ENCODE peak calls at places on chromosome 16, in four cellular contexts. S, E, C and U are unnamed samples.

GRCh38 chr16:53726625-53727024 is 22.7 kb downstream of the FTO start:
- DNase-seq in S (no peak), C (no peak), E (no peak), U (peak; percentile 79)

GRCh38 chr16:76278086-76278485 is 885 bp downstream of the CNTNAP4 start:
- DNase-seq in E (no peak), C (no peak), S (no peak), U (peak; percentile 8)

GRCh38 chr16:75216127-75216526 is 2.7 kb upstream of the CTRB1 start:
- DNase-seq in C (no peak), E (no peak), S (no peak), U (no peak)

GRCh38 chr16:6573577-6573976 is 759.1 kb upstream of the RBFOX1 start:
- DNase-seq in E (peak; percentile 71), C (no peak), S (no peak), U (peak; percentile 81)

GRCh38 chr16:75060708-75061107 is 55.9 kb downstream of the LDHD start:
- DNase-seq in S (no peak), E (no peak), C (no peak), U (no peak)

GRCh38 chr16:86639354-86639753 is 61.0 kb downstream of the FOXL1 start:
- DNase-seq in C (no peak), E (no peak), S (no peak), U (no peak)

GRCh38 chr16:89335803-89336485 is 118.4 kb downstream of the ZNF778 start:
- DNase-seq in C (no peak), E (no peak), S (peak; percentile 32), U (no peak)

GRCh38 chr16:59192551-59193199 is 458.6 kb upstream of the GOT2 start:
- DNase-seq in S (no peak), E (no peak), C (peak; percentile 13), U (peak; percentile 55)

GRCh38 chr16:88886915-88887521 is 20.6 kb upstream of the PABPN1L start:
- DNase-seq in C (no peak), E (no peak), S (peak; percentile 85), U (peak; percentile 64)

GRCh38 chr16:9151597-9151996 is 60.2 kb downstream of the HAPSTR1 start:
- DNase-seq in C (no peak), E (no peak), S (no peak), U (no peak)

GRCh38 chr16:84054271-84054670 is 11.7 kb upstream of the SLC38A8 start:
- DNase-seq in C (no peak), E (no peak), S (no peak), U (no peak)

GRCh38 chr16:4379001-4379688 is 7.5 kb downstream of the VASN start:
- DNase-seq in E (no peak), C (no peak), S (no peak), U (peak; percentile 55)

GRCh38 chr16:48511071-48511540 is 98.9 kb downstream of the N4BP1 start:
- DNase-seq in S (no peak), E (no peak), C (no peak), U (no peak)

GRCh38 chr16:63904930-63905329 is 1216.9 kb downstream of the CDH11 start:
- DNase-seq in E (no peak), C (no peak), S (no peak), U (no peak)

GRCh38 chr16:9134739-9135138 is 43.3 kb downstream of the HAPSTR1 start:
- DNase-seq in S (no peak), C (peak; percentile 50), E (peak; percentile 8), U (peak; percentile 76)

GRCh38 chr16:86799367-86799766 is 221.0 kb downstream of the FOXL1 start:
- DNase-seq in E (no peak), C (no peak), S (no peak), U (no peak)

GRCh38 chr16:8874388-8874787 is 5.6 kb upstream of the CARHSP1 start:
- DNase-seq in E (no peak), C (no peak), S (no peak), U (no peak)

GRCh38 chr16:34803683-34804416 is 1344.4 kb downstream of the TP53TG3F start:
- DNase-seq in E (no peak), S (no peak), C (no peak), U (no peak)

GRCh38 chr16:55010492-55011260 is 80.0 kb downstream of the IRX5 start:
- DNase-seq in S (no peak), E (no peak), C (no peak), U (no peak)

GRCh38 chr16:88785106-88785924 is at the start of gene PIEZO1:
- DNase-seq in S (peak; percentile 83), C (peak; percentile 73), E (peak; percentile 39), U (peak; percentile 75)

GRCh38 chr16:59148756-59149155 is 414.6 kb upstream of the GOT2 start:
- DNase-seq in S (no peak), E (no peak), C (no peak), U (no peak)

GRCh38 chr16:11330526-11331237 is 14.6 kb upstream of the RMI2 start:
- DNase-seq in E (no peak), C (no peak), S (no peak), U (no peak)

GRCh38 chr16:9978160-9978725 is 204.0 kb downstream of the GRIN2A start:
- DNase-seq in C (no peak), S (no peak), E (no peak), U (no peak)

GRCh38 chr16:89431158-89431584 is 59.2 kb downstream of the ANKRD11 start:
- DNase-seq in E (no peak), S (no peak), C (no peak), U (peak; percentile 71)

GRCh38 chr16:15925631-15926030 is 23.8 kb upstream of the ABCC1 start:
- DNase-seq in S (no peak), C (no peak), E (no peak), U (no peak)

GRCh38 chr16:4402439-4403132 is 13.8 kb downstream of the CORO7 start:
- DNase-seq in S (peak; percentile 86), C (peak; percentile 77), E (peak; percentile 62), U (peak; percentile 92)

GRCh38 chr16:73202176-73202729 is 154.3 kb upstream of the ZFHX3 start:
- DNase-seq in E (no peak), C (no peak), S (peak; percentile 22), U (peak; percentile 39)

GRCh38 chr16:85986931-85987749 is 88.2 kb downstream of the IRF8 start:
- DNase-seq in S (no peak), C (peak; percentile 61), E (no peak), U (no peak)

GRCh38 chr16:28538733-28539596 is at the start of gene NUPR1:
- DNase-seq in C (no peak), E (peak; percentile 50), S (peak; percentile 95), U (peak; percentile 51)

GRCh38 chr16:24051125-24051524 is 205.0 kb upstream of the CACNG3 start:
- DNase-seq in S (no peak), C (no peak), E (no peak), U (no peak)

GRCh38 chr16:2692948-2693651 is 10.8 kb downstream of the KCTD5 start:
- DNase-seq in C (no peak), S (no peak), E (peak; percentile 80), U (peak; percentile 85)

GRCh38 chr16:31061813-31062440 is 12.1 kb downstream of the ZNF668 start:
- DNase-seq in S (no peak), E (no peak), C (no peak), U (no peak)

GRCh38 chr16:67917140-67917851 is 14.4 kb downstream of the CTRL start:
- DNase-seq in C (no peak), E (peak; percentile 63), S (peak; percentile 59), U (no peak)